ENCODE peak calls at places on chromosomes 3 and 15, in seven cellular contexts. K is IMR-90, N is adrenal gland, Q is mucosa of descending colon, D is upper lobe of left lung, V is neural progenitor cell, M is cardiac muscle cell. O is an unnamed sample. For H3K4me1, the result is how much of the 10 kb centered on the place peaks cover.

GRCh38 chr3:156551746-156552145 is 3.2 kb downstream of the SSR3 start:
- DNase-seq in D (no peak), V (no peak), M (peak), N (no peak), K (peak), Q (no peak), O (no peak)

GRCh38 chr3:195114786-195115597 is 156.0 kb downstream of the XXYLT1 start:
- DNase-seq in M (no peak), K (no peak), V (no peak), D (no peak), N (no peak), Q (no peak), O (no peak)

GRCh38 chr15:70778258-70779076 is 15.1 kb upstream of the UACA start:
- DNase-seq in Q (no peak), K (peak), V (no peak), M (peak), D (no peak), N (no peak), O (no peak)

GRCh38 chr15:41873711-41874110 is 20.1 kb downstream of the SPTBN5 start:
- DNase-seq in N (no peak), K (no peak), Q (no peak), V (no peak), D (no peak), M (no peak), O (no peak)

GRCh38 chr3:106617276-106617675 is 748.5 kb upstream of the CBLB start:
- DNase-seq in Q (no peak), K (peak), M (no peak), N (no peak), V (no peak), D (no peak), O (no peak)

GRCh38 chr15:88194162-88194561 is 62.4 kb downstream of the NTRK3 start:
- DNase-seq in N (no peak), D (no peak), V (no peak), K (no peak), M (no peak), Q (no peak), O (no peak)

GRCh38 chr3:151384741-151385174 is at the start of gene P2RY12:
- DNase-seq in K (no peak), V (no peak), N (no peak), D (no peak), Q (no peak), M (no peak), O (no peak)

GRCh38 chr15:67715166-67715565 is 110.1 kb upstream of the SKOR1 start:
- DNase-seq in M (no peak), D (no peak), V (no peak), K (no peak), N (no peak), Q (no peak), O (no peak)

GRCh38 chr3:158407844-158408517 is 163.0 kb upstream of the MLF1 start:
- DNase-seq in D (no peak), M (peak), V (no peak), N (no peak), K (no peak), Q (no peak), O (no peak)

GRCh38 chr15:74302821-74303359 is 64.6 kb downstream of the CYP11A1 start:
- DNase-seq in N (peak), D (no peak), K (no peak), V (peak), M (peak), Q (peak), O (no peak)

GRCh38 chr15:74983725-74984231 is 11.6 kb upstream of the SCAMP5 start:
- DNase-seq in Q (no peak), N (no peak), D (no peak), K (no peak), M (no peak), V (no peak), O (no peak)

GRCh38 chr3:180898572-180898971 is 13.9 kb upstream of the FXR1 start:
- DNase-seq in N (no peak), K (no peak), Q (no peak), D (no peak), V (no peak), M (no peak), O (no peak)

GRCh38 chr3:123884258-123884831 is at the start of gene MYLK:
- DNase-seq in V (peak), M (peak), K (peak), Q (peak), D (peak), N (peak), O (no peak)

GRCh38 chr3:88410259-88410658 is 260.5 kb downstream of the C3orf38 start:
- DNase-seq in D (no peak), K (no peak), Q (no peak), M (no peak), N (no peak), V (no peak), O (no peak)

GRCh38 chr3:184380210-184380626 is 364 bp downstream of the CHRD start:
- DNase-seq in D (peak), V (peak), K (no peak), N (peak), M (peak), Q (peak), O (no peak)

GRCh38 chr3:107845355-107846281 is 245.2 kb downstream of the CD47 start:
- DNase-seq in M (peak), K (peak), N (no peak), D (no peak), V (no peak), Q (no peak), O (no peak)

GRCh38 chr3:123110953-123111615 is 44.3 kb downstream of the PDIA5 start:
- DNase-seq in N (no peak), Q (no peak), M (no peak), K (no peak), V (no peak), D (no peak), O (no peak)

GRCh38 chr3:177396707-177397106 is 199.4 kb upstream of the TBL1XR1 start:
- DNase-seq in V (no peak), M (no peak), N (no peak), K (no peak), Q (no peak), D (no peak), O (no peak)

GRCh38 chr15:70892002-70892911 is at the start of the genes LRRC49 and THAP10:
- DNase-seq in N (peak), M (peak), V (peak), Q (peak), D (peak), K (peak), O (peak)

GRCh38 chr3:142027713-142028112 is 121.6 kb downstream of the TFDP2 start:
- DNase-seq in Q (no peak), M (peak), N (no peak), V (peak), K (no peak), D (peak), O (no peak)

GRCh38 chr15:77784361-77785292 is 151.9 kb upstream of the LINGO1 start:
- DNase-seq in K (no peak), M (peak), N (peak), V (peak), Q (no peak), D (no peak), O (no peak)

GRCh38 chr3:10442151-10442795 is 63.1 kb downstream of the ATP2B2 start:
- DNase-seq in D (no peak), Q (no peak), V (no peak), K (peak), N (no peak), M (no peak), O (no peak)

GRCh38 chr3:133531981-133532380 is 41.5 kb upstream of the CDV3 start:
- DNase-seq in V (no peak), D (no peak), N (no peak), Q (no peak), K (peak), M (peak), O (no peak)

GRCh38 chr3:18442743-18443669 is 17.9 kb upstream of the SATB1 start:
- DNase-seq in V (peak), N (no peak), D (no peak), K (no peak), Q (no peak), M (no peak), O (no peak)

GRCh38 chr3:124627501-124627908 is 102.7 kb upstream of the UMPS start:
- DNase-seq in Q (no peak), N (no peak), D (no peak), M (peak), V (no peak), K (peak), O (no peak)

DNA sequence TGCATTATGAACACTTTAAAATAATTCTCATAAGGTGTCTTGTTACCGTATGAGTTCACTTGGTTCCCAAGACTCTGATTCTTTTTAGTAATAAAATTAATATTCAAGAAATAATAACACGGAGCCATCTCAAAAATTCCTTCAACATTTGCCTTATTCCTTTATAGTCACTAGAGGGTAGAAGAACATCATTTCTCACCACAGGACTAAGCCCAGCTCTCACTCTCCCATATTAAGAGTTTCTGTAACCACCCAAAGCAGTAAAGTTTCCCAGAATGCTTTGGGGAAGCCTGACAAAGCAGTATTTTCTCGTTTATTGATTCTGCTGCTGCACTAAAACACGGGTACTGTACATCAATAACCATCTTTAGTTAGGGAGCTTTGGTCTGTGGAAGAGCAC is 114.9 kb downstream of the MCTP2 start:
- DNase-seq in D (no peak), N (no peak), V (no peak), K (peak), M (peak), Q (no peak), O (no peak)
- TF ChIP-seq CTCF in D (peak), N (no peak), V (no peak), K (no peak), M (no peak), Q (no peak), O (no peak)

GRCh38 chr15:55627730-55628368 is 39.7 kb upstream of the PYGO1 start:
- DNase-seq in K (peak), Q (no peak), M (peak), N (peak), V (no peak), D (peak), O (no peak)

GRCh38 chr15:55633731-55634130 is 45.6 kb upstream of the PYGO1 start:
- DNase-seq in D (no peak), K (peak), Q (no peak), N (no peak), V (no peak), M (no peak), O (no peak)

GRCh38 chr15:55628369-55628730 is 40.2 kb upstream of the PYGO1 start:
- DNase-seq in N (no peak), K (peak), D (no peak), Q (no peak), M (peak), V (no peak), O (no peak)

GRCh38 chr15:55630921-55631320 is 42.8 kb upstream of the PYGO1 start:
- DNase-seq in K (no peak), N (no peak), D (no peak), M (no peak), V (no peak), Q (no peak), O (no peak)

GRCh38 chr15:55632434-55632833 is 44.3 kb upstream of the PYGO1 start:
- DNase-seq in N (no peak), Q (no peak), M (no peak), V (no peak), K (no peak), D (no peak), O (no peak)
- H3K4me1 ChIP-seq in N (under half), Q (under half), M (under half), V (under half), K (under half), D (under half), O (under half)

DNA sequence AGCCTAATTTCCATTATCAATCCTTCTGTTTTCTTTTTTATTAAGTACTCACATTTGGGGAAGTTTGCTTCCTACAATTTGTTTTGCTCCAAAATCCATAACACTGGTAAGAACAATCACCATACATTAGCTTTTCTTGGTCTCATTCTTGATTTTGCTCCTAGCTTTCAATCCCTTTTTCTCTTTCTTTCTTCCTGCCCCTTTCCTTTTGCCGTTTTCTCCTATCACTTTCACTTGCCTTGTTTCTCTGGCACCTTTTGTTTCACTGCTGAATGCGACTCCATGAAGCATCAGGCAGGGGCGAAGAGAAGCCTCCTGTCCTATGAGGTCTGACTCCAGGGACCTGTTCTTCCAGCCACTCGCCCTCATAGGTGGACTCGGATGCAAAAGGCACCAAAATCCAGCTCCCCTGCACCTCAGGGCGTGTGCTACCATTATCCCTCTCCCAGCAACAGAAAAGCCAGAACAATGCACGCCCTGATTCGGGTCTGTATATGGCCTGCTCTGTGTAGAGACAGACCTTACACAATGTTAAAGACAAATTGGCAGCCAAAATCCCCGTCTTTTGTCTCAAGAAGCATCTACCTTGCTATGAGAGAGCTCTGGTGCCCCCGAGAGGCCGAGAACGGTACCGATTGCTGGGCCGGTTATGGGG is 462.0 kb upstream of the PPP2R3A start:
- DNase-seq in D (peak), M (peak), N (peak), V (peak), K (peak), Q (peak), O (no peak)
- TF ChIP-seq CTCF in D (peak), M (peak), N (peak), V (peak), K (peak), Q (no peak), O (peak)

DNA sequence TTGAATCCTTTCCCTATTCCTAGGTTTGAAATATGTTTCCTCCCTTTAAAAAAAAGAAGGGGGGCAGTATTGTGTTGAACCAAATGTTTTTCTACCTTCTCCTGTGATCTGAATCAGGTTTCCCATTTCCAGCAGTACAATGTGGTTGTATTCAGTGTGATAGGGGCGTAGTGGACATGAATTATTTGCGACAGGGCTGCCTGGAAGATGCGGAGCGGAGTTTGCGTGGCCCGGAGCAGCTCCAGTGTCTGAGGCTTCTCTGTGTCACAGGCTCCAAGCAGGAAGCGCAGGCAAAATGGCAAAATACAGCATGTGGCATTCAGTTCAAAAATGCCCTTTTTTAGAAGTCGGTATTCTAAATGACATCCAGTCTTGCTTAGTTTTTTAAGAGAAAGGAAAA is 154.4 kb downstream of the PGPEP1L start:
- DNase-seq in M (peak), N (peak), Q (peak), V (peak), D (peak), K (peak), O (peak)
- H3K4me1 ChIP-seq in M (under half), N (under half), Q (under half), V (under half), D (half or more), K (under half), O (half or more)